ENCODE peak calls at places on chromosomes 1 and 21, in ten cellular contexts. B is NCI-H1105 treated with DMSO at 0.1 percent for 48 hours; Y is left ventricle myocardium superior; R is fibroblast of pulmonary artery; T is CD4-positive, alpha-beta memory T cell; A is GM06990; K is astrocyte of the hippocampus; M is spleen; O is GM10248; F is CD8-positive, alpha-beta memory T cell. I is an unnamed sample.

GRCh38 chr1:91501527-91501859 is 842 bp downstream of the CDC7 start:
- DNase-seq in B (peak), Y (no peak), R (peak), T (no peak), A (no peak), K (no peak), M (no peak), O (peak), F (no peak), I (peak)

GRCh38 chr1:224238756-224239155 is 55.7 kb downstream of the DEGS1 start:
- DNase-seq in B (no peak), Y (no peak), R (no peak), T (no peak), A (no peak), K (no peak), M (no peak), O (no peak), F (no peak), I (no peak)

GRCh38 chr1:86061660-86062059 is 94.9 kb downstream of the COL24A1 start:
- DNase-seq in B (no peak), Y (no peak), R (no peak), T (no peak), A (no peak), K (peak), M (no peak), O (no peak), F (no peak), I (peak)

GRCh38 chr1:24964811-24965570 is 34.9 kb upstream of the RUNX3 start:
- DNase-seq in B (no peak), Y (peak), R (no peak), T (peak), A (peak), K (peak), M (peak), O (peak), F (peak), I (no peak)

GRCh38 chr1:225655509-225656258 is 2.8 kb upstream of the ENAH start:
- DNase-seq in B (peak), Y (peak), R (peak), T (no peak), A (no peak), K (peak), M (no peak), O (no peak), F (no peak), I (peak)

GRCh38 chr21:16419188-16419874 is 689.5 kb downstream of the USP25 start:
- DNase-seq in B (peak), Y (peak), R (peak), T (no peak), A (no peak), K (peak), M (no peak), O (no peak), F (no peak), I (peak)

GRCh38 chr1:156097499-156098178 is 15.4 kb upstream of the MEX3A start:
- DNase-seq in B (no peak), Y (no peak), R (no peak), T (no peak), A (peak), K (no peak), M (no peak), O (no peak), F (no peak), I (no peak)

GRCh38 chr1:98920441-98921110 is 84.1 kb downstream of the PLPPR5 start:
- DNase-seq in B (no peak), Y (no peak), R (peak), T (no peak), A (no peak), K (peak), M (no peak), O (no peak), F (no peak), I (peak)

GRCh38 chr1:6184083-6184783 is 4.1 kb upstream of the CHD5 start:
- DNase-seq in B (no peak), Y (no peak), R (no peak), T (no peak), A (no peak), K (no peak), M (no peak), O (no peak), F (no peak), I (no peak)

GRCh38 chr1:90919900-90920299 is 101.9 kb downstream of the ZNF644 start:
- DNase-seq in B (no peak), Y (no peak), R (no peak), T (no peak), A (no peak), K (peak), M (no peak), O (no peak), F (no peak), I (no peak)

GRCh38 chr1:188164459-188164858 is 1335.7 kb downstream of the PLA2G4A start:
- DNase-seq in B (no peak), Y (no peak), R (no peak), T (no peak), A (no peak), K (no peak), M (no peak), O (no peak), F (no peak), I (no peak)

GRCh38 chr1:12215118-12215517 is 14.7 kb upstream of the VPS13D start:
- DNase-seq in B (no peak), Y (no peak), R (no peak), T (no peak), A (no peak), K (no peak), M (peak), O (no peak), F (no peak), I (no peak)

GRCh38 chr1:156310962-156311361 is 11.9 kb upstream of the VHLL start:
- DNase-seq in B (no peak), Y (no peak), R (peak), T (no peak), A (no peak), K (peak), M (no peak), O (peak), F (no peak), I (peak)

GRCh38 chr1:163399976-163400375 is 78.2 kb downstream of the NUF2 start:
- DNase-seq in B (no peak), Y (no peak), R (no peak), T (no peak), A (no peak), K (peak), M (no peak), O (no peak), F (no peak), I (no peak)

GRCh38 chr1:228443395-228443794 is 26.7 kb upstream of the TRIM17 start:
- DNase-seq in B (no peak), Y (no peak), R (no peak), T (no peak), A (no peak), K (no peak), M (no peak), O (no peak), F (no peak), I (no peak)

GRCh38 chr1:205942631-205943159 is 561 bp downstream of the SLC26A9 start:
- DNase-seq in B (no peak), Y (no peak), R (no peak), T (no peak), A (no peak), K (no peak), M (no peak), O (no peak), F (no peak), I (no peak)

GRCh38 chr1:198929961-198930599 is 291.2 kb downstream of the PTPRC start:
- DNase-seq in B (peak), Y (no peak), R (peak), T (no peak), A (no peak), K (peak), M (no peak), O (no peak), F (no peak), I (no peak)

GRCh38 chr1:213457097-213457680 is 406.1 kb downstream of the RPS6KC1 start:
- DNase-seq in B (no peak), Y (peak), R (no peak), T (no peak), A (no peak), K (peak), M (no peak), O (no peak), F (no peak), I (peak)

GRCh38 chr1:27538793-27539192 is 48.8 kb upstream of the WASF2 start:
- DNase-seq in B (no peak), Y (no peak), R (peak), T (no peak), A (no peak), K (peak), M (no peak), O (no peak), F (no peak), I (peak)

GRCh38 chr1:80533178-80533577 is 1267.6 kb upstream of the ADGRL2 start:
- DNase-seq in B (no peak), Y (no peak), R (no peak), T (no peak), A (no peak), K (peak), M (no peak), O (no peak), F (no peak), I (no peak)

GRCh38 chr1:172450524-172450885 is 6.6 kb upstream of the PIGC start:
- DNase-seq in B (no peak), Y (peak), R (no peak), T (no peak), A (no peak), K (peak), M (no peak), O (no peak), F (no peak), I (no peak)

GRCh38 chr1:118960567-118961136 is 27.5 kb downstream of the TBX15 start:
- DNase-seq in B (no peak), Y (peak), R (peak), T (no peak), A (no peak), K (no peak), M (no peak), O (no peak), F (no peak), I (peak)

GRCh38 chr1:161069201-161069685 is 448 bp downstream of the ARHGAP30 start:
- DNase-seq in B (no peak), Y (no peak), R (no peak), T (no peak), A (no peak), K (no peak), M (no peak), O (no peak), F (no peak), I (no peak)

I was measured in fibroblast of the aortic adventitia.